ENCODE peak calls at places on chromosomes 5 and 9, in seven cellular contexts. R is NB4, Z is lung, U is heart right ventricle, X is hepatocyte, O is brain microvascular endothelial cell, J is cardiac muscle cell. N is an unnamed sample.

GRCh38 chr5:1641560-1642166 is 117.9 kb upstream of the LPCAT1 start:
- DNase-seq in R (peak), Z (peak), U (peak), X (peak), O (peak), J (peak), N (peak)

GRCh38 chr9:18890372-18890771 is 142.6 kb downstream of the SAXO1 start:
- DNase-seq in R (no peak), Z (no peak), U (no peak), X (no peak), O (peak), J (no peak), N (no peak)

GRCh38 chr5:103272377-103272776 is 13.8 kb downstream of the MACIR start:
- DNase-seq in R (no peak), Z (no peak), U (no peak), X (no peak), O (no peak), J (no peak), N (no peak)

GRCh38 chr9:118896356-118897000 is 472.8 kb downstream of the BRINP1 start:
- DNase-seq in R (no peak), Z (no peak), U (no peak), X (no peak), O (no peak), J (peak), N (no peak)

GRCh38 chr5:173163219-173163618 is 18.9 kb downstream of the BNIP1 start:
- DNase-seq in R (no peak), Z (no peak), U (peak), X (no peak), O (no peak), J (peak), N (no peak)

GRCh38 chr5:124279146-124279545 is 467.3 kb downstream of the ZNF608 start:
- DNase-seq in R (no peak), Z (no peak), U (no peak), X (no peak), O (no peak), J (no peak), N (no peak)

GRCh38 chr9:11757408-11757807 is 935.8 kb upstream of the TYRP1 start:
- DNase-seq in R (no peak), Z (no peak), U (no peak), X (no peak), O (no peak), J (no peak), N (no peak)

GRCh38 chr9:125966456-125966855 is 219.3 kb downstream of the PBX3 start:
- DNase-seq in R (no peak), Z (no peak), U (no peak), X (no peak), O (no peak), J (no peak), N (no peak)

GRCh38 chr5:82164957-82165698 is 113.0 kb downstream of the RPS23 start:
- DNase-seq in R (no peak), Z (no peak), U (no peak), X (peak), O (peak), J (peak), N (no peak)

GRCh38 chr5:56637321-56637920 is 177.9 kb upstream of the MAP3K1 start:
- DNase-seq in R (no peak), Z (no peak), U (no peak), X (peak), O (peak), J (no peak), N (peak)

GRCh38 chr9:94581711-94582110 is 11.9 kb downstream of the FBP2 start:
- DNase-seq in R (no peak), Z (no peak), U (no peak), X (no peak), O (no peak), J (no peak), N (no peak)

GRCh38 chr5:151153766-151154272 is 3.8 kb downstream of the ANXA6 start:
- DNase-seq in R (no peak), Z (no peak), U (no peak), X (no peak), O (no peak), J (no peak), N (no peak)

GRCh38 chr9:2477755-2478154 is 143.8 kb upstream of the VLDLR start:
- DNase-seq in R (no peak), Z (no peak), U (no peak), X (no peak), O (peak), J (no peak), N (no peak)

GRCh38 chr5:123422433-123423277 is 548 bp downstream of the CEP120 start:
- DNase-seq in R (peak), Z (no peak), U (no peak), X (peak), O (peak), J (peak), N (no peak)

GRCh38 chr9:70601000-70601929 is 186.8 kb upstream of the KLF9 start:
- DNase-seq in R (no peak), Z (peak), U (peak), X (peak), O (peak), J (peak), N (peak)

GRCh38 chr5:134458234-134458633 is 46.6 kb upstream of the CDKN2AIPNL start:
- DNase-seq in R (no peak), Z (no peak), U (peak), X (peak), O (no peak), J (no peak), N (peak)

GRCh38 chr9:128123451-128124080 is 4.0 kb downstream of the PTGES2 start:
- DNase-seq in R (no peak), Z (no peak), U (peak), X (no peak), O (no peak), J (no peak), N (no peak)

GRCh38 chr5:179338123-179338676 is 7.1 kb downstream of the ADAMTS2 start:
- DNase-seq in R (no peak), Z (no peak), U (no peak), X (no peak), O (no peak), J (no peak), N (no peak)

GRCh38 chr5:106759581-106759980 is 911.2 kb downstream of the EFNA5 start:
- DNase-seq in R (no peak), Z (peak), U (no peak), X (no peak), O (peak), J (no peak), N (no peak)

GRCh38 chr5:100889165-100889564 is 13.9 kb downstream of the ST8SIA4 start:
- DNase-seq in R (peak), Z (no peak), U (no peak), X (no peak), O (no peak), J (no peak), N (no peak)

GRCh38 chr5:106415541-106415940 is 1255.2 kb downstream of the EFNA5 start:
- DNase-seq in R (no peak), Z (no peak), U (no peak), X (peak), O (peak), J (no peak), N (no peak)

GRCh38 chr5:170863646-170864045 is 1.8 kb downstream of the RANBP17 start:
- DNase-seq in R (no peak), Z (no peak), U (no peak), X (no peak), O (peak), J (peak), N (no peak)

GRCh38 chr5:149407331-149408251 is 28.5 kb upstream of the IL17B start:
- DNase-seq in R (no peak), Z (no peak), U (no peak), X (peak), O (no peak), J (no peak), N (no peak)

GRCh38 chr5:93583799-93584530 is 943 bp downstream of the NR2F1 start:
- DNase-seq in R (peak), Z (no peak), U (peak), X (peak), O (no peak), J (peak), N (no peak)

GRCh38 chr5:109455598-109456096 is 45.9 kb upstream of the PJA2 start:
- DNase-seq in R (no peak), Z (peak), U (no peak), X (peak), O (peak), J (peak), N (peak)

GRCh38 chr5:178415353-178415752 is 174.8 kb downstream of the COL23A1 start:
- DNase-seq in R (no peak), Z (no peak), U (no peak), X (peak), O (no peak), J (no peak), N (no peak)

GRCh38 chr5:168770996-168771395 is 191.8 kb upstream of the PANK3 start:
- DNase-seq in R (no peak), Z (no peak), U (no peak), X (no peak), O (no peak), J (no peak), N (no peak)

GRCh38 chr5:173645897-173646574 is 29.6 kb upstream of the BOD1 start:
- DNase-seq in R (no peak), Z (peak), U (no peak), X (no peak), O (no peak), J (no peak), N (no peak)

GRCh38 chr5:32421075-32421474 is 23.5 kb downstream of the ZFR start:
- DNase-seq in R (no peak), Z (no peak), U (no peak), X (no peak), O (no peak), J (no peak), N (no peak)

GRCh38 chr9:79731483-79731882 is 159.7 kb downstream of the TLE4 start:
- DNase-seq in R (no peak), Z (no peak), U (no peak), X (no peak), O (no peak), J (no peak), N (no peak)

GRCh38 chr9:135034106-135034505 is 53.4 kb upstream of the OLFM1 start:
- DNase-seq in R (no peak), Z (no peak), U (no peak), X (no peak), O (no peak), J (no peak), N (no peak)

GRCh38 chr5:34043099-34043876 is at the start of gene C1QTNF3:
- DNase-seq in R (no peak), Z (no peak), U (no peak), X (no peak), O (no peak), J (no peak), N (no peak)

GRCh38 chr5:88644676-88645075 is 238.3 kb downstream of the MEF2C start:
- DNase-seq in R (no peak), Z (no peak), U (no peak), X (no peak), O (no peak), J (no peak), N (no peak)

GRCh38 chr5:130164966-130165365 is 260.7 kb downstream of the CHSY3 start:
- DNase-seq in R (no peak), Z (no peak), U (no peak), X (no peak), O (peak), J (no peak), N (no peak)

GRCh38 chr9:12640866-12641636 is 52.1 kb upstream of the TYRP1 start:
- DNase-seq in R (no peak), Z (no peak), U (no peak), X (no peak), O (no peak), J (no peak), N (peak)

DNA sequence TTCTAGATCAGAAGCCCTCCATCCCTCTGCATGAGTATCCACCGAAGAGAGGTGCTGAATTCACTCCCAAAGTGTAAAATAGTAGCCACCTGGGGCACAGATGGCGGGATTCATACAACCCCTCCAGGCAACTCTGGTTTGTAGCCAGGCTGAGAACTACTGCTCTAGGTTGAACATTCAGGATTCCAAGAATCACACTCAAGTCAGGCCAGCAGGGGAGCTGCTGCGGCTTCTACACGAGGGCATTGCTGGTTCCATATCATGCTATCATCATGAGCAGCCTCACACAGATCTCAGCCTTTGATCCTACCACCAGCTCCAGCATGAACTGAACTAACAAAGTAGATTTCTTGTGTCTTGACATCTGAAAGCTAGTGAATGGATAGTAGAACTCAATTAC is 367.9 kb downstream of the DIRAS2 start:
- DNase-seq in R (no peak), Z (no peak), U (no peak), X (no peak), O (no peak), J (no peak), N (no peak)
- TF ChIP-seq CTCF in R (no peak), Z (no peak), U (no peak), X (no peak), O (no peak), J (no peak), N (no peak)

GRCh38 chr9:36575411-36575882 is 2.8 kb downstream of the MELK start:
- DNase-seq in R (no peak), Z (no peak), U (no peak), X (no peak), O (no peak), J (no peak), N (no peak)
- H3K4me3 ChIP-seq in R (peak), Z (no peak), U (no peak), X (no peak), O (peak), J (no peak), N (no peak)

DNA sequence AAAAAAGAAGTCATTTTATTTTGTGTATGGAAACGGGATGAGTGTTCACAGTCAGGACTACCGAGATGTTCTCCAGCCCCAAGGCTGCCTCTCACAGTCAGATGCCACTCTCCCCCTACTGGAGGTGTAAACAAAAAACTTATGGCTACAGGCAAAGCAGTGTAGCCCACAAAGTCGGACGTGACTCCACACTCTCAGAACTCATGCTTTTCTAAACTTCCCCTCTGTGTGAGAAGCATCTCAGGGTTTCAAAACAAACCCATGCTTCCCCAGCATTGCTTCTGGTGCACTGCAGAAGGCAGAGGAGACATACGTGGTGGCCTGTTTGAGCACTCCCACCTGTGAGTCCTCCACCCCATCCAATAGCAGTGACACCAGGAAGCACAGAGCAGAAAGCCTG is 580.3 kb downstream of the BNC2 start:
- DNase-seq in R (peak), Z (no peak), U (no peak), X (no peak), O (no peak), J (no peak), N (no peak)
- TF ChIP-seq CTCF in R (peak), Z (no peak), U (no peak), X (no peak), O (no peak), J (no peak), N (no peak)

GRCh38 chr9:120892748-120893584 is 16.0 kb upstream of the PHF19 start:
- DNase-seq in R (peak), Z (no peak), U (no peak), X (no peak), O (peak), J (no peak), N (no peak)

GRCh38 chr9:120892177-120892747 is 15.3 kb upstream of the PHF19 start:
- DNase-seq in R (no peak), Z (no peak), U (no peak), X (no peak), O (no peak), J (no peak), N (no peak)

GRCh38 chr9:120893585-120893857 is 16.5 kb upstream of the PHF19 start:
- DNase-seq in R (no peak), Z (no peak), U (no peak), X (no peak), O (no peak), J (no peak), N (no peak)

GRCh38 chr9:120893917-120894316 is 16.9 kb upstream of the PHF19 start:
- DNase-seq in R (no peak), Z (no peak), U (no peak), X (no peak), O (no peak), J (no peak), N (no peak)

DNA sequence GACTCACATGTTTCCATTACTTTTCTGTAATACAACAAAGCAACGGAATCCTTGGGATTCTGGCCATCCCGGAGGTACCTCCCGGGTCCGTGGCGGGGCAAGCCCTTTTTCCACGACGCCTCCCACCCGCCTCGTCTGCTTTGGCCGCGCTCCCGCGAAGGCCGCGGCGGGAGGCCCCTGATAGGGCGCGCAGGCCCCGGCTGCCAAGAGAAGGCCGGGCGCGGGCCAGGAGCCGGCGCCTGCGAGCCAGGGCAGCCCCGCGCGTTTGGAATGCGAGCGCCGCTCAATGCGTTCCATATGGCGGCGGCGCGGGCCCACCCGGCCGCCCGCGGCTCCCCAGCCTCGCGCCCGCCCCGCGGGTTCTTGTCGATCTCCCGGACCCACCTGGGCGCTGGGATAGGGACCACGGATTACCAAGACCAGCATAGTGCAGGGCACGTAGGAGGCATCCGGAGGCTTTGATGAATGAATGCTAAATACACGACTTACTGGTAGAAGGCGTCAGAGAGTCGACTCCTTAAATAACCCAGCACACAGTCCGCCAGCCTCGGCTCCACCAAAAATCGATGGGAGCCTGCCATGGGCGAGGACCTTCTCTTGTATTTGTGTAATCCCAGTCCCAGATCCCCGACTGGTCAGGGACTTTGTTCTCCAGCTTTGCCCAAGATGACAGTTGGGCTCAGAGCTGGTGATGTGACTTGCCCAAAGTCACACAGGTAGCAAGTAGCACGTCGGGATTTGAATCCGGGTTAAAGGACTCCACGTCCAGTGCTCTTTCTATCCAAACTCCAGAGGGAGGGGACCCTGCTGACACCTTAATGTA is 17.6 kb upstream of the PHF19 start:
- DNase-seq in R (no peak), Z (no peak), U (peak), X (peak), O (no peak), J (no peak), N (no peak)
- H3K4me3 ChIP-seq in R (no peak), Z (no peak), U (no peak), X (no peak), O (peak), J (no peak), N (no peak)

GRCh38 chr9:130732131-130732530 is 38.6 kb downstream of the EXOSC2 start:
- DNase-seq in R (no peak), Z (no peak), U (no peak), X (no peak), O (no peak), J (no peak), N (no peak)
- TF ChIP-seq CTCF in R (peak), Z (no peak), U (peak), X (no peak), O (peak), J (no peak), N (peak)